ENCODE peak calls at places on chromosome 7, in five cellular contexts. F is foreskin fibroblast, X is tibial nerve, T is A549, Q is thoracic aorta. R is an unnamed sample.

GRCh38 chr7:133233142-133233541 is 19.7 kb upstream of the EXOC4 start:
- DNase-seq in T (no peak), Q (no peak), F (no peak), X (no peak), R (no peak)

GRCh38 chr7:43758861-43759683 is 592 bp downstream of the BLVRA start:
- DNase-seq in X (no peak), T (no peak), Q (no peak), F (peak; percentile 61), R (no peak)

GRCh38 chr7:98670186-98670585 is 53.1 kb downstream of the NPTX2 start:
- DNase-seq in X (no peak), T (no peak), F (no peak), Q (no peak), R (no peak)

GRCh38 chr7:5420841-5421625 is 2.6 kb downstream of the TNRC18 start:
- DNase-seq in Q (no peak), F (peak; percentile 33), X (no peak), T (no peak), R (no peak)

GRCh38 chr7:55117286-55117685 is 98.5 kb downstream of the EGFR start:
- DNase-seq in X (no peak), T (no peak), Q (no peak), F (no peak), R (no peak)

GRCh38 chr7:44398953-44399574 is 73.7 kb upstream of the CAMK2B start:
- DNase-seq in Q (no peak), X (no peak), F (peak; percentile 59), T (no peak), R (no peak)

GRCh38 chr7:127943541-127944521 is 87.4 kb downstream of the LRRC4 start:
- DNase-seq in Q (no peak), X (no peak), T (no peak), F (peak; percentile 64), R (no peak)

GRCh38 chr7:34675749-34676374 is 17.8 kb downstream of the NPSR1 start:
- DNase-seq in F (peak; percentile 5), X (no peak), T (peak; percentile 32), Q (no peak), R (no peak)

GRCh38 chr7:28205505-28205904 is 24.9 kb upstream of the JAZF1 start:
- DNase-seq in X (no peak), T (no peak), F (no peak), Q (no peak), R (no peak)

DNA sequence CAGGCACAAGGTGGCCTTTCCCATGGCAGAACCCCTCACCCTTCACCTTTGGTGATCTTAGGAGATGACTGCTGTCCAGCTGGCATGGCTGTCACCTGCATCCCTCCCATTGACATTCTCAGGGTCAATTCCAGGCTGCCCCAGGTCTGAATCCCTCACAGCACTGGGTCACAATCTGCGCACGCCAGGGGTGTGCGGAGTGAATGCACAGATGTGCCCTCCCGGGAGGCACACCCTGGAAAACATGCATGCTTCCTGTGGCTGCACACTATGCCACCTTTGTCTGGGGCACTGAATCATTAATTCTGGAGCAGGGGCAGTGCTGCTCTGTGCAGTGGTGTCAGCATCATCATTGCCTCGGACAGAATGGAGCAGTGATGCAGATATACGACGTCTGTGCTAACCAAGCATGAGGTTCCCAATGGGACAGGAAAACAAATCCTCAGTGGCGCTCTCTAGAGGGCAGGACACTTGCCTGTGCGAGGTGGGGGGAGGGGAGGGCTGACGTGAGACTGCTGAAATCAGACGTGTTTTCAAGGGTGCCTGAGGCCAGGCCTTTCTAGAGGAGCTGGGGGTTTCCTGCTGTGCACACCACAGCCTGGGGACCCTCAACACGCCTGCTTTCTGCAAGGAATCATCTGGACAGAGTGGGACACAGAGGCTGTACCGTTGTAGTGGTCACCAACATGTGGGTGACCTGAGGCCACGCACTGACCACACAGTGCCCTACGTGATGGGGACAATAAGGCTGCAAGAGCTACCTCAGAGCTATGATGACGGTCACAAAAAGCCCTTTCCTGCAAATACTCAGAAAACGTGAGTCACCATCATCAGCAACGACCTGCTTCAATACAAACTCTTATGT is 77.9 kb downstream of the HIPK2 start:
- DNase-seq in Q (no peak), X (no peak), F (no peak), T (peak; percentile 18), R (no peak)
- TF ChIP-seq CTCF in Q (no peak), X (no peak), F (no peak), T (no peak), R (peak; percentile 33)

GRCh38 chr7:106071356-106071998 is 40.6 kb downstream of the SYPL1 start:
- DNase-seq in X (no peak), T (no peak), F (no peak), Q (no peak), R (no peak)

GRCh38 chr7:106071999-106072714 is 40.0 kb downstream of the SYPL1 start:
- DNase-seq in T (no peak), F (no peak), X (no peak), Q (no peak), R (no peak)

GRCh38 chr7:106070201-106070551 is 41.9 kb downstream of the SYPL1 start:
- DNase-seq in T (no peak), X (no peak), Q (no peak), F (no peak), R (no peak)

GRCh38 chr7:106069471-106070200 is 42.5 kb downstream of the SYPL1 start:
- DNase-seq in X (no peak), F (no peak), T (no peak), Q (no peak), R (no peak)

DNA sequence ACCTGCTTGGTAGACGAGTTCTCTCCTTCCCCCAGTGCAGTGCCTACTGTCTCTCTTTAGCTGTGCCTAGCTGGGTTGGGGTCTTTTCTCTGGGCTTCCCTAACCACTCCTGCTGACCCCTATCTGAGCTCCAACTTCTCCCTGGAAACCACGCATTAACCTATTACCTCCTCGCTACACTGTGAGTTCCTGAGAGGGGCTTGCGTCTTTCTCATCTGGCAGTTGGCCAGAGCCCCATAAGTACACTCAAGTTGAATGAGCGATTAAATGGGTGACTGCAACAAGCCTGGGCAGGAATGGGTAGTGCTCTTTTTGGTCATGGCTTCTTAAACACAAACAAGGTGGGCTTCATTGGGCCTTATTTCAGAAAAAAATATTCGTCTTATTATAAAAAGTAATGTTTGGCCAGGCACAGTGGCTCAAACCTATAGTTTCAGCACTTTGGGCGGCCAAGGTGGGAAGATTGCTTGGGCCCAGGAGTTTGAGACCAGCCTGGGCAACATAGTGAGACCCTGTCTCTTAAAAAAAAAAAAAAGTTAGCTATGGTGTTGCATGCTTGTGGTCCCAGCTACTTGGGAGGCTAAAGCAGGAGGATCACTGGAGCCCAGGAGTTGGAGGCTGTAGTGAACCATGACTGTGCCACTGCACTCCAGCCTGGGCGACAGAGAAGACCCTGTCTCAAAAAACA is 41.4 kb downstream of the SYPL1 start:
- DNase-seq in Q (no peak), F (no peak), X (no peak), T (no peak), R (no peak)
- H3K4me3 ChIP-seq in Q (no peak overlapping the region), F (no peak overlapping the region), X (no peak overlapping the region), T (no peak overlapping the region), R (no peak overlapping the region)

GRCh38 chr7:91287685-91288084 is 23.5 kb downstream of the FZD1 start:
- DNase-seq in Q (no peak), X (no peak), T (no peak), F (peak; percentile 23), R (no peak)
- TF ChIP-seq CTCF in Q (no peak), X (no peak), T (no peak), F (no peak), R (peak; percentile 53)

GRCh38 chr7:117114272-117114671 is 161.0 kb downstream of the ST7 start:
- DNase-seq in T (no peak), X (no peak), Q (no peak), F (no peak), R (no peak)
- H3K4me3 ChIP-seq in T (no peak overlapping the region), X (no peak overlapping the region), Q (no peak overlapping the region), F (no peak overlapping the region), R (no peak overlapping the region)

GRCh38 chr7:97004237-97004930 is 969 bp upstream of the DLX6 start:
- DNase-seq in X (no peak), F (no peak), T (no peak), Q (no peak), R (no peak)

GRCh38 chr7:97004931-97005763 is at the start of gene DLX6:
- DNase-seq in X (no peak), T (peak; percentile 84), Q (no peak), F (peak; percentile 62), R (no peak)

GRCh38 chr7:97005764-97006145 is 402 bp downstream of the DLX6 start:
- DNase-seq in Q (no peak), X (no peak), F (no peak), T (no peak), R (no peak)

GRCh38 chr7:97006951-97007861 is 1.9 kb downstream of the DLX6 start:
- DNase-seq in F (no peak), X (no peak), T (no peak), Q (no peak), R (no peak)

GRCh38 chr7:97006146-97006950 is 995 bp downstream of the DLX6 start:
- DNase-seq in X (no peak), F (peak; percentile 54), Q (no peak), T (peak; percentile 56), R (no peak)
- TF ChIP-seq CTCF in X (no peak), F (no peak), Q (no peak), T (no peak), R (no peak)